ENCODE peak calls at places on chromosomes 12 and 14, in seven cellular contexts. I is breast epithelium, G is fibroblast of mammary gland, N is HL-60, M is A549, X is hepatocyte, H is mesenchymal stem cell. D is an unnamed sample.

GRCh38 chr12:108856428-108857157 is 790 bp downstream of the SSH1 start:
- DNase-seq in I (no peak), G (peak), N (no peak), M (peak), X (peak), H (peak), D (peak)

GRCh38 chr12:85423947-85424346 is 143.9 kb downstream of the ALX1 start:
- DNase-seq in I (no peak), G (no peak), N (no peak), M (no peak), X (no peak), H (no peak), D (no peak)

GRCh38 chr14:91752956-91753355 is 21.1 kb upstream of the CATSPERB start:
- DNase-seq in I (no peak), G (no peak), N (no peak), M (no peak), X (no peak), H (no peak), D (no peak)

GRCh38 chr14:32426028-32426427 is 96.9 kb downstream of the AKAP6 start:
- DNase-seq in I (no peak), G (no peak), N (no peak), M (no peak), X (no peak), H (no peak), D (no peak)

GRCh38 chr12:67661311-67662011 is 12.9 kb downstream of the DYRK2 start:
- DNase-seq in I (no peak), G (peak), N (no peak), M (no peak), X (no peak), H (peak), D (no peak)

GRCh38 chr12:90504806-90505205 is 450.2 kb downstream of the CCER1 start:
- DNase-seq in I (no peak), G (no peak), N (no peak), M (no peak), X (no peak), H (no peak), D (no peak)

GRCh38 chr12:105654606-105655005 is 324.1 kb downstream of the C12orf75 start:
- DNase-seq in I (no peak), G (no peak), N (no peak), M (no peak), X (no peak), H (no peak), D (no peak)

GRCh38 chr12:12333980-12334709 is 15.9 kb downstream of the MANSC1 start:
- DNase-seq in I (no peak), G (peak), N (no peak), M (peak), X (peak), H (peak), D (no peak)

GRCh38 chr14:81269100-81269978 is 48.6 kb upstream of the GTF2A1 start:
- DNase-seq in I (no peak), G (peak), N (peak), M (peak), X (peak), H (peak), D (no peak)

GRCh38 chr14:51593397-51593796 is 58.3 kb upstream of the FRMD6 start:
- DNase-seq in I (no peak), G (no peak), N (no peak), M (no peak), X (no peak), H (peak), D (no peak)

GRCh38 chr14:95535226-95536021 is 574 bp downstream of the GLRX5 start:
- DNase-seq in I (peak), G (no peak), N (no peak), M (no peak), X (peak), H (peak), D (no peak)

GRCh38 chr12:21939435-21939834 is 1.8 kb downstream of the ABCC9 start:
- DNase-seq in I (no peak), G (no peak), N (no peak), M (no peak), X (no peak), H (no peak), D (no peak)

GRCh38 chr12:128903231-128903630 is 50.0 kb downstream of the GLT1D1 start:
- DNase-seq in I (no peak), G (no peak), N (no peak), M (no peak), X (no peak), H (no peak), D (no peak)

GRCh38 chr14:103561381-103562134 is 899 bp downstream of the BAG5 start:
- DNase-seq in I (no peak), G (peak), N (no peak), M (no peak), X (peak), H (peak), D (no peak)

GRCh38 chr12:131057722-131058515 is 104.2 kb downstream of the ADGRD1 start:
- DNase-seq in I (no peak), G (no peak), N (no peak), M (no peak), X (no peak), H (no peak), D (no peak)

GRCh38 chr14:25389948-25390347 is 340.0 kb upstream of the STXBP6 start:
- DNase-seq in I (no peak), G (peak), N (no peak), M (no peak), X (no peak), H (no peak), D (no peak)

GRCh38 chr14:75446447-75446846 is 18.6 kb downstream of the JDP2 start:
- DNase-seq in I (no peak), G (no peak), N (no peak), M (no peak), X (no peak), H (no peak), D (no peak)

GRCh38 chr14:103584326-103584915 is 21.7 kb downstream of the COA8 start:
- DNase-seq in I (no peak), G (no peak), N (no peak), M (no peak), X (no peak), H (no peak), D (no peak)

GRCh38 chr12:120687570-120688289 is 781 bp downstream of the MLEC start:
- DNase-seq in I (no peak), G (peak), N (no peak), M (no peak), X (peak), H (peak), D (no peak)

GRCh38 chr12:52926596-52927241 is 21.8 kb upstream of the KRT8 start:
- DNase-seq in I (no peak), G (no peak), N (no peak), M (peak), X (peak), H (no peak), D (no peak)

GRCh38 chr12:104858611-104859010 is 99.5 kb downstream of the SLC41A2 start:
- DNase-seq in I (no peak), G (no peak), N (no peak), M (no peak), X (no peak), H (no peak), D (no peak)

GRCh38 chr12:54044425-54045093 is 9.1 kb upstream of the HOXC4 start:
- DNase-seq in I (no peak), G (no peak), N (no peak), M (no peak), X (no peak), H (no peak), D (no peak)

GRCh38 chr12:25054783-25055144 is 105.9 kb upstream of the BCAT1 start:
- DNase-seq in I (no peak), G (no peak), N (no peak), M (no peak), X (no peak), H (no peak), D (no peak)

GRCh38 chr12:79688376-79689040 is 2.3 kb downstream of the PAWR start:
- DNase-seq in I (no peak), G (peak), N (no peak), M (no peak), X (no peak), H (peak), D (no peak)

GRCh38 chr14:101774814-101775213 is 13.3 kb downstream of the PPP2R5C start:
- DNase-seq in I (no peak), G (no peak), N (no peak), M (no peak), X (no peak), H (no peak), D (no peak)

GRCh38 chr14:79074501-79074900 is 904.3 kb downstream of the NRXN3 start:
- DNase-seq in I (no peak), G (no peak), N (no peak), M (no peak), X (no peak), H (no peak), D (no peak)

GRCh38 chr12:114355389-114356088 is 50.4 kb downstream of the TBX5 start:
- DNase-seq in I (no peak), G (no peak), N (no peak), M (peak), X (peak), H (no peak), D (no peak)

GRCh38 chr12:10190558-10191388 is 11.9 kb downstream of the TMEM52B start:
- DNase-seq in I (peak), G (peak), N (peak), M (peak), X (peak), H (peak), D (no peak)

GRCh38 chr12:57734586-57734985 is 4.0 kb downstream of the AGAP2 start:
- DNase-seq in I (no peak), G (no peak), N (no peak), M (no peak), X (no peak), H (no peak), D (no peak)

GRCh38 chr14:58280954-58281787 is 17.2 kb upstream of the ARID4A start:
- DNase-seq in I (no peak), G (peak), N (no peak), M (peak), X (peak), H (peak), D (no peak)

GRCh38 chr14:70186826-70187483 is 1.8 kb downstream of the SLC8A3 start:
- DNase-seq in I (no peak), G (no peak), N (no peak), M (no peak), X (peak), H (no peak), D (no peak)

GRCh38 chr14:69138189-69138535 is 14.8 kb downstream of the DCAF5 start:
- DNase-seq in I (no peak), G (peak), N (no peak), M (no peak), X (peak), H (peak), D (no peak)

GRCh38 chr12:84969226-84969625 is 56.6 kb upstream of the SLC6A15 start:
- DNase-seq in I (no peak), G (no peak), N (no peak), M (no peak), X (no peak), H (no peak), D (no peak)

GRCh38 chr12:93894391-93895095 is 217.4 kb downstream of the CRADD start:
- DNase-seq in I (peak), G (peak), N (no peak), M (no peak), X (peak), H (no peak), D (peak)

GRCh38 chr14:59363545-59364226 is 101.5 kb downstream of the GPR135 start:
- DNase-seq in I (no peak), G (peak), N (no peak), M (peak), X (no peak), H (no peak), D (no peak)
- H3K4me3 ChIP-seq in I (no peak), G (peak), N (no peak), M (no peak), X (no peak), H (no peak), D (no peak)

DNA sequence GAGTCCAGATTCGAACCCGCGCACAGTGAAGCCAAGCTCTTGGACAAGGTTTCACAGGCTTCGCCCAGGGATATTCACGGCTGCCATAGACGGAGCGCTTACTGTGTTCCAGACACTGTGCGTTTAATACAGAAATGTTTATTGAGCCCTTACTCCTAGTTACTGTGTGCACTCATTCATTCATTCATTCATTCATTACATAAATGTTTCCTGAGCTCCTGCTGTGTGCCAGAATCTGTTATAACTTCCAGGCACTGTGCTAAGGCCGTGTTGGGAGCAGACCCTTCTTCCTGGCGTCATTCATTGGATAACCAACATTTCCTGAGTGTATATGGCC is 734 bp upstream of the MED13L start:
- DNase-seq in I (no peak), G (no peak), N (no peak), M (peak), X (no peak), H (no peak), D (no peak)
- H3K4me3 ChIP-seq in I (peak), G (peak), N (peak), M (peak), X (no peak), H (peak), D (peak)

DNA sequence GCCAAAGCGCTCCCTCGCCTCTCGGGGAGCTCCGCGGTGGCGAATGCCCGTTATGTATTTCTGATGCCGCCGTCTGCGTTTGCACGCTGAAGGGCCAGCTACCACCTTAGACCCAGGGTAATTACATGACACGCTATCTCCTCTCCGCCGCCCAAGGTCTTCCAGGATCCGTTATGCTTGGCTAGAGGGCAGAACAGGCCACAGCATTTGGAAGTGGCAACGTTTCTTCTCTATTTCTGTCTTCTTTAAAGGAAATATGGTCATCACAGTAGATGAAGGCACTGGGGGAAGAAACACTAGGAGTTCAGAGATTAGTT is 854 bp upstream of the MDGA2 start:
- DNase-seq in I (no peak), G (no peak), N (no peak), M (no peak), X (no peak), H (no peak), D (no peak)
- H3K4me3 ChIP-seq in I (peak), G (no peak), N (peak), M (peak), X (peak), H (peak), D (peak)

GRCh38 chr12:124586756-124587155 is 19.3 kb upstream of the NCOR2 start:
- DNase-seq in I (no peak), G (no peak), N (no peak), M (no peak), X (peak), H (no peak), D (no peak)
- H3K4me3 ChIP-seq in I (no peak), G (no peak), N (no peak), M (no peak), X (no peak), H (no peak), D (no peak)

DNA sequence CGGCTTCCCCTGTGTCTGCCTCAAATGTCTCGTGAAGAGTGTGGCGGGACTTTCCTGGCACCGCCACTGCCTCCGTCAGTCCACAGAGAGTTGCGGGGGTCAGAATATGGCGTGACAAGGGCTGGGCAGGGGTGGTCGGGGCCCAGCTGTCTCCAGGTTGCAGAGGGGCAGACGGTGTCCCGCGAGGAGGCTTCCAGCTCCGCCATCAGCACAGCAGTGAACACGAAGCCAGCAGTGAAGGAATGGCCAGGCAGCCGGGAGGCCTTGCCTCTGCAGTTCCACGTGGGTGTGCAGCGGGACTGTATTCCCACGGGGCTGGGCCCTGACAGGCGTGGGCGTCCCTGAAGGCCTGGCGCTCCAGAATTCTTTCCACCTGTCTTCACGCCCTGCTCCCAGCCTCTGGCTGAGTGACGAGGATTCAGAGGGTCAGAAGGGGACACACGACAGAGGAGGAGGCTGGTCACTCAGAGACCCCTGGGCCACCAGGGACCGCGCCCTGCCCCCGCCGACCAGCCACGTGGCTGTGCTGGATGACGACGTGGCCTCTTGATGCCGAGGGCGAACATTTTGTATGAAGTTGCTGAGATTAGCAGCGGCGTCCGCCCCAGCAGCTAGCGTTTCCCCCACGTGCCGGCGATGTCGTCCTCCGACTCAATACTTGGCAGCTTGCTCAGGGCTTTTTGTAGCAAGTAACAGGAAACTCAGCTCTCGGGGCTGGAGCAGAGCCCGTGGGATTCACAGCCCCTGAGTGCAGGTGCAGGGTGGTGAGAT is 25.0 kb upstream of the GALNT9 start:
- DNase-seq in I (no peak), G (no peak), N (no peak), M (no peak), X (no peak), H (no peak), D (no peak)
- H3K4me3 ChIP-seq in I (no peak), G (no peak), N (no peak), M (no peak), X (no peak), H (no peak), D (no peak)

GRCh38 chr12:27246141-27246540 is 2.1 kb downstream of the STK38L start:
- DNase-seq in I (no peak), G (no peak), N (no peak), M (no peak), X (no peak), H (no peak), D (no peak)
- H3K4me3 ChIP-seq in I (no peak), G (no peak), N (no peak), M (no peak), X (peak), H (no peak), D (peak)